ENCODE peak calls at places on chromosomes 4 and X, in seven cellular contexts. G is hepatocyte; O is HepG2; V is endodermal cell; M is cardiac fibroblast; S is CD4-positive, CD25-positive, alpha-beta regulatory T cell; R is aorta. Y is an unnamed sample.

GRCh38 chrX:75522565-75523411 is at the start of gene ZDHHC15:
- DNase-seq in G (peak), O (no peak), V (peak), M (peak), S (peak), R (peak), Y (peak)

GRCh38 chr4:85419103-85419502 is 55.8 kb upstream of the ARHGAP24 start:
- DNase-seq in G (no peak), O (no peak), V (no peak), M (no peak), S (no peak), R (no peak), Y (no peak)

GRCh38 chr4:72473434-72473900 is 95.6 kb downstream of the ADAMTS3 start:
- DNase-seq in G (no peak), O (no peak), V (no peak), M (peak), S (no peak), R (no peak), Y (peak)

GRCh38 chrX:77347572-77347971 is 99.6 kb upstream of the FGF16 start:
- DNase-seq in G (no peak), O (no peak), V (peak), M (peak), S (no peak), R (no peak), Y (no peak)

GRCh38 chrX:101986571-101986970 is 54.7 kb upstream of the ZMAT1 start:
- DNase-seq in G (no peak), O (no peak), V (no peak), M (peak), S (no peak), R (no peak), Y (no peak)

GRCh38 chr4:111633663-111634266 is 511.5 kb upstream of the FAM241A start:
- DNase-seq in G (no peak), O (no peak), V (no peak), M (no peak), S (no peak), R (no peak), Y (no peak)

GRCh38 chr4:174122705-174123104 is 160.8 kb downstream of the FBXO8 start:
- DNase-seq in G (no peak), O (no peak), V (no peak), M (peak), S (no peak), R (no peak), Y (peak)

GRCh38 chr4:181289203-181289602 is 954.0 kb upstream of the TENM3 start:
- DNase-seq in G (no peak), O (no peak), V (peak), M (no peak), S (no peak), R (no peak), Y (no peak)

GRCh38 chr4:41256740-41257256 is at the start of gene UCHL1:
- DNase-seq in G (peak), O (no peak), V (peak), M (peak), S (no peak), R (peak), Y (peak)

GRCh38 chrX:1400049-1400448 is 8.1 kb upstream of the SLC25A6 start:
- DNase-seq in G (no peak), O (no peak), V (no peak), M (no peak), S (no peak), R (peak), Y (no peak)

GRCh38 chr4:83626245-83626843 is 90.4 kb downstream of the GPAT3 start:
- DNase-seq in G (no peak), O (no peak), V (no peak), M (no peak), S (no peak), R (no peak), Y (no peak)

DNA sequence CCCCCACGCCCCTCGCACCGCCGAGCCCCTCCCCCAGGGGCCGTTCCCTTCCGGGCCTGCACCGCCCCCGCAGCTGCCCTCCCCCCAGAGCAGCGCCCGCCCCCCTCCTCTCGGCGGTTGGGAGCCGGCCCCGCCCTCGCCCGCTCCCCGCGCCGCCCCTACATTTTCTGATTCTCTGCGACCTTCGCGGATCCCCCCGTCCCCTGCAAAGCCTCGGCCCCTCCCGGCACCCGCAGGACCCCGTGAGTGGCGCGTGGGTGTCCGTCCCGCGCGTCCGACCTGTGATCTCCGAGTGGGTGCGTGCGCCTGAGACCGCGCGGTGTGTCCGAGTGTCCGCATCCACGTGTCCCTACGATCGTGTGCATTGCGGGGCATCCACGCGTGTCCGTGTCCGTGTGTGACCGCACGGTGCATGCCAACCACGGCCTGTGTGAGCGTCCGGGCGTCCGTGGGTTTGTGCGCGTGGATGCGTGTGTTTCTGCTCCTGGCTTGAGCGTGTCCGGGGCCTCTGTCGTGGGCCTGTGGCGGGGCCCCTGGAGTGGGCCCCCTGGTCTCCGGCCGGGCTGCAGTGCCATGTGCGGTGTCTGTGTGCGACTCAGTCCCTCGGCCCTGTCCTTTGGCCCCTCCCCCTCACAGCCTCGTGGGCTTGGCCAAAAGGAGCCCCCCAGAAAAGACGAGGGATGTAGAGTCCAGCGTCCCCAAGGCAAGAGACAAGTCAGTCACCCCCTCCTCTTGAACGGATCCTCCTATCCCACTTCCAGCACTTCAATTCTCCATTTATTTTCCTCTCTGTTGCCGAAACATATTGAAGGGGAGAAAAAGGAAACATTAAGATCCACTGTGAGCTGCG is 8.8 kb upstream of the NKX1-1 start:
- DNase-seq in G (peak), O (no peak), V (peak), M (no peak), S (no peak), R (peak), Y (no peak)
- H3K4me3 ChIP-seq in G (no peak), O (no peak), V (no peak), M (no peak), S (no peak), R (no peak), Y (no peak)

GRCh38 chr4:1193206-1194027 is 21.0 kb upstream of the SPON2 start:
- DNase-seq in G (peak), O (no peak), V (peak), M (no peak), S (no peak), R (peak), Y (peak)

GRCh38 chr4:1192091-1192492 is 19.7 kb upstream of the SPON2 start:
- DNase-seq in G (peak), O (no peak), V (no peak), M (peak), S (no peak), R (peak), Y (peak)

GRCh38 chr4:1194028-1194900 is 21.9 kb upstream of the SPON2 start:
- DNase-seq in G (peak), O (no peak), V (peak), M (peak), S (no peak), R (peak), Y (peak)

GRCh38 chr4:1192493-1193205 is 20.3 kb upstream of the SPON2 start:
- DNase-seq in G (peak), O (no peak), V (peak), M (no peak), S (no peak), R (peak), Y (no peak)

GRCh38 chr4:1191621-1192020 is 19.2 kb upstream of the SPON2 start:
- DNase-seq in G (no peak), O (no peak), V (peak), M (no peak), S (no peak), R (no peak), Y (no peak)
- H3K4me3 ChIP-seq in G (no peak), O (no peak), V (no peak), M (no peak), S (no peak), R (no peak), Y (no peak)

GRCh38 chr4:70195425-70195824 is at the start of gene ODAM:
- DNase-seq in G (no peak), O (no peak), V (no peak), M (no peak), S (no peak), R (no peak), Y (no peak)

GRCh38 chr4:70203601-70204000 is 8.1 kb downstream of the ODAM start:
- DNase-seq in G (no peak), O (peak), V (no peak), M (no peak), S (no peak), R (no peak), Y (no peak)

GRCh38 chr4:70192895-70193294 is 2.6 kb upstream of the ODAM start:
- DNase-seq in G (no peak), O (peak), V (no peak), M (no peak), S (no peak), R (no peak), Y (no peak)

GRCh38 chr4:70196855-70197254 is 1.3 kb downstream of the ODAM start:
- DNase-seq in G (no peak), O (no peak), V (no peak), M (no peak), S (no peak), R (no peak), Y (no peak)

DNA sequence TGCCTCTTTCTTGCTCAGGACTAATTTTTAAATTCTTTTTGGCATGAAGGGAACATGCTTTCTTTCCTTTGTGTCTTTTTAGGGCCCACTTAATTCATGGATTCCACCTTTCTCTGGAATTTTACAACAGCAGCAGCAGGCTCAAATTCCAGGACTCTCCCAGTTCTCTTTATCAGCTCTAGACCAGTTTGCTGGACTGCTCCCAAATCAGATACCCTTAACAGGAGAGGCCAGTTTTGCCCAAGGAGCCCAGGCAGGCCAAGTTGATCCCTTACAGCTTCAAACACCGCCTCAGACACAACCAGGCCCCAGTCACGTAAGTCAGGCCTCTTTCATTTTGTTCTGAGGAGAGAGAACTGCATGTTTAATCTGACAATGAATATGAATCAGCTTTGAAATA is 2.3 kb downstream of the ODAM start:
- DNase-seq in G (peak), O (peak), V (peak), M (no peak), S (no peak), R (no peak), Y (no peak)
- H3K4me3 ChIP-seq in G (no peak), O (peak), V (no peak), M (no peak), S (no peak), R (no peak), Y (no peak)

DNA sequence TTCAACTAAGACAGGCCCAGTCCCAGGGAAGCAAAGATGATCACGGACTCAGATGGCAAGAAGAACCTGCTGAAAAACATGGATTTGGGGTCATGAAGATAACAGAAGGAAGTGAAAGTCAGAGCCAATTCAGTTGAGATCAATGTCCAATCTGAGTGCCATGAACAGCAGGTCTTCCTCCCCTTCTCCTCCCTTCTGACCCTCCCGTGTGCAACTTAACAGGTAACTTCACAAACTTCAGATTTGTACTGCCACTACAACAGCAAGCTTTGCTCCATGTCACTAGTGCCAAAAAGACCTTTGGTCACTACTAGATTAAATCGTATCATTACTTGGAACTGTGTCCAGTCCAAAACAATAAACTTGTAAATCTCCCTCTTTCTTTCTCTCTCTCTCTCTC is 15.5 kb upstream of the SGMS2 start:
- DNase-seq in G (no peak), O (no peak), V (no peak), M (no peak), S (no peak), R (no peak), Y (no peak)
- H3K4me3 ChIP-seq in G (no peak), O (no peak), V (no peak), M (no peak), S (no peak), R (no peak), Y (no peak)

GRCh38 chr4:55670695-55671094 is 34.6 kb upstream of the NMU start:
- DNase-seq in G (no peak), O (no peak), V (no peak), M (no peak), S (no peak), R (no peak), Y (no peak)
- H3K4me3 ChIP-seq in G (no peak), O (no peak), V (no peak), M (no peak), S (no peak), R (no peak), Y (no peak)

GRCh38 chrX:91435465-91435864 is 826 bp downstream of the PABPC5 start:
- DNase-seq in G (peak), O (no peak), V (peak), M (peak), S (no peak), R (peak), Y (no peak)

DNA sequence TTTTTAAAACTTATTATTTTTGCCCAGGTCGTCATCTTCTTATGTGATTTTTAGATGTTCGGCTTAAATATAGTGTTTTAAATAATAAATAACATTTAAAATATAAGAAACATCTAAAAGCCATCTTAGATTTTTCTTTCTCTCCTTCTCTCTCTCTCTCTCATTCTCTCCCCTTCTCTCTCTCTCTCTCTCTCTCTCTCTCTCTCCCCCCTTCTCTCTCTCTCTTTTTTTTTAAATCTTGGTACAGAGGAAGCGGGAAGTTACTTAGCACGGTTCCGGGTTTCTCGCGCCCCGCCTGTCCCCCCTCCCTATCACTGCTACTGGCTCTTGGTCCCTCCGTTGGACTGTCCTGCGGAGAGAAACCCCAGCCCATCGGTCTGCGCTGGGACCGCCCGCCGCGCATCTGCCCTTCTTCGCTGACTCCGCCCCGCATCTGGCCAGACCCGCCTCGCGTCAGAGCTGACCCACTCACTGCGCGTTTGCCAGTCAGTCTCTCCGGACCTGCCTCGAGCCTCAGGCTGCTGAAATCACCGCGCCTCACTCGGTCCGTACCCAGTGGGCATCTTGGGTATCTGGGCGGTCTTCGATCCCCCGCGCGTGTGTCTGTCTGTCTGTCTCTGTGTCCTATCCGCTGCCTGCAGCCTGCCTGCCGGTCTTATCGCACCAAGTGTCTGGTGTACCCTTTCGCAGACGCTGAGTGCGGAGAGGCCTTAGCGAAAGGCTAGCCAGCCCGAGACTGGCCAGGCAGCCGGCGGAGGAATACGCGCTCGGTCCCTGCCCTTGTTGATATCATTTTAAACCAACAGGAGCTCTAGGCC is at the start of gene PABPC5:
- DNase-seq in G (peak), O (no peak), V (peak), M (peak), S (no peak), R (peak), Y (peak)
- H3K4me3 ChIP-seq in G (peak), O (no peak), V (peak), M (peak), S (no peak), R (peak), Y (peak)

GRCh38 chrX:131287556-131288179 is 1.4 kb downstream of the IGSF1 start:
- DNase-seq in G (peak), O (peak), V (no peak), M (no peak), S (no peak), R (no peak), Y (no peak)

GRCh38 chrX:131288738-131289511 is at the start of gene IGSF1:
- DNase-seq in G (peak), O (peak), V (peak), M (peak), S (no peak), R (no peak), Y (peak)

GRCh38 chrX:131289527-131289926 is 421 bp upstream of the IGSF1 start:
- DNase-seq in G (no peak), O (no peak), V (no peak), M (no peak), S (no peak), R (no peak), Y (no peak)

GRCh38 chrX:131288188-131288587 is 918 bp downstream of the IGSF1 start:
- DNase-seq in G (no peak), O (no peak), V (no peak), M (no peak), S (no peak), R (no peak), Y (no peak)
- H3K4me3 ChIP-seq in G (no peak), O (peak), V (no peak), M (no peak), S (no peak), R (no peak), Y (no peak)

GRCh38 chrX:30830544-30830943 is 58.5 kb downstream of the TAB3 start:
- DNase-seq in G (no peak), O (no peak), V (no peak), M (no peak), S (no peak), R (no peak), Y (peak)
- H3K4me3 ChIP-seq in G (no peak), O (no peak), V (no peak), M (no peak), S (no peak), R (no peak), Y (no peak)

GRCh38 chr4:3302164-3302785 is 9.5 kb downstream of the RGS12 start:
- DNase-seq in G (no peak), O (no peak), V (peak), M (no peak), S (peak), R (peak), Y (no peak)
- H3K4me3 ChIP-seq in G (no peak), O (no peak), V (no peak), M (no peak), S (peak), R (no peak), Y (no peak)

GRCh38 chrX:10617964-10618342 is 2.4 kb downstream of the MID1 start:
- DNase-seq in G (no peak), O (no peak), V (no peak), M (peak), S (no peak), R (no peak), Y (no peak)
- H3K4me3 ChIP-seq in G (no peak), O (no peak), V (peak), M (peak), S (no peak), R (no peak), Y (peak)